ENCODE peak calls at places on chromosomes 11 and 22, in four cellular contexts. N is ovary, B is colonic mucosa, Z is lower leg skin. Q is an unnamed sample.

GRCh38 chr22:21972293-21972779 is 10.3 kb downstream of the TOP3B start:
- DNase-seq in N (no peak), B (peak), Z (no peak), Q (no peak)

GRCh38 chr11:58164389-58164788 is 24.5 kb upstream of the OR9Q2 start:
- DNase-seq in N (no peak), B (peak), Z (no peak), Q (no peak)

GRCh38 chr11:68962527-68963250 is 18.1 kb downstream of the MRGPRD start:
- DNase-seq in N (no peak), B (no peak), Z (peak), Q (no peak)

GRCh38 chr22:37300551-37301017 is 18.3 kb downstream of the CYTH4 start:
- DNase-seq in N (no peak), B (no peak), Z (no peak), Q (no peak)

GRCh38 chr11:45455536-45455935 is 169.4 kb upstream of the SYT13 start:
- DNase-seq in N (no peak), B (no peak), Z (no peak), Q (no peak)

GRCh38 chr11:109644158-109644557 is 222.2 kb downstream of the C11orf87 start:
- DNase-seq in N (no peak), B (no peak), Z (no peak), Q (no peak)

GRCh38 chr11:19551454-19551853 is 161.2 kb upstream of the NAV2 start:
- DNase-seq in N (no peak), B (no peak), Z (no peak), Q (no peak)

GRCh38 chr22:21762712-21763581 is 27.4 kb upstream of the YPEL1 start:
- DNase-seq in N (no peak), B (no peak), Z (no peak), Q (no peak)

GRCh38 chr11:124467376-124468061 is 22.0 kb upstream of the OR8B8 start:
- DNase-seq in N (no peak), B (no peak), Z (no peak), Q (no peak)

GRCh38 chr22:27110985-27111451 is 453.6 kb downstream of the MIAT start:
- DNase-seq in N (no peak), B (no peak), Z (no peak), Q (no peak)

GRCh38 chr11:12677131-12677530 is 2.9 kb downstream of the TEAD1 start:
- DNase-seq in N (peak), B (no peak), Z (no peak), Q (no peak)

GRCh38 chr11:8722156-8722555 is 39.6 kb downstream of the RPL27A start:
- DNase-seq in N (peak), B (peak), Z (no peak), Q (no peak)

GRCh38 chr11:76797341-76798201 is 14.4 kb downstream of the TSKU start:
- DNase-seq in N (no peak), B (peak), Z (peak), Q (no peak)

GRCh38 chr11:88709567-88709966 is 356.2 kb downstream of the GRM5 start:
- DNase-seq in N (no peak), B (peak), Z (no peak), Q (no peak)

GRCh38 chr11:7579226-7579825 is 65.5 kb downstream of the PPFIBP2 start:
- DNase-seq in N (no peak), B (no peak), Z (peak), Q (peak)

GRCh38 chr11:531826-532511 is 3.4 kb downstream of the HRAS start:
- DNase-seq in N (no peak), B (no peak), Z (peak), Q (no peak)

GRCh38 chr11:94655291-94655690 is 88.1 kb downstream of the PIWIL4 start:
- DNase-seq in N (no peak), B (no peak), Z (no peak), Q (no peak)

GRCh38 chr11:130909650-130910049 is 6.6 kb downstream of the SNX19 start:
- DNase-seq in N (no peak), B (no peak), Z (no peak), Q (no peak)

GRCh38 chr11:102135256-102135655 is 25.0 kb downstream of the YAP1 start:
- DNase-seq in N (no peak), B (no peak), Z (no peak), Q (no peak)

GRCh38 chr22:45462034-45462655 is 40.5 kb upstream of the FBLN1 start:
- DNase-seq in N (no peak), B (no peak), Z (no peak), Q (no peak)
- TF ChIP-seq CTCF in N (no peak), B (no peak), Z (no peak), Q (no peak)

GRCh38 chr22:34801221-34801620 is 264.7 kb upstream of the ISX start:
- DNase-seq in N (no peak), B (no peak), Z (no peak), Q (no peak)

GRCh38 chr22:34808618-34809017 is 257.3 kb upstream of the ISX start:
- DNase-seq in N (no peak), B (no peak), Z (no peak), Q (no peak)

GRCh38 chr22:34800265-34800664 is 265.7 kb upstream of the ISX start:
- DNase-seq in N (peak), B (no peak), Z (no peak), Q (no peak)

GRCh38 chr22:34798605-34799004 is 267.4 kb upstream of the ISX start:
- DNase-seq in N (no peak), B (no peak), Z (no peak), Q (no peak)

GRCh38 chr22:34804588-34804987 is 261.4 kb upstream of the ISX start:
- DNase-seq in N (no peak), B (no peak), Z (no peak), Q (no peak)
- TF ChIP-seq CTCF in N (no peak), B (no peak), Z (no peak), Q (no peak)

DNA sequence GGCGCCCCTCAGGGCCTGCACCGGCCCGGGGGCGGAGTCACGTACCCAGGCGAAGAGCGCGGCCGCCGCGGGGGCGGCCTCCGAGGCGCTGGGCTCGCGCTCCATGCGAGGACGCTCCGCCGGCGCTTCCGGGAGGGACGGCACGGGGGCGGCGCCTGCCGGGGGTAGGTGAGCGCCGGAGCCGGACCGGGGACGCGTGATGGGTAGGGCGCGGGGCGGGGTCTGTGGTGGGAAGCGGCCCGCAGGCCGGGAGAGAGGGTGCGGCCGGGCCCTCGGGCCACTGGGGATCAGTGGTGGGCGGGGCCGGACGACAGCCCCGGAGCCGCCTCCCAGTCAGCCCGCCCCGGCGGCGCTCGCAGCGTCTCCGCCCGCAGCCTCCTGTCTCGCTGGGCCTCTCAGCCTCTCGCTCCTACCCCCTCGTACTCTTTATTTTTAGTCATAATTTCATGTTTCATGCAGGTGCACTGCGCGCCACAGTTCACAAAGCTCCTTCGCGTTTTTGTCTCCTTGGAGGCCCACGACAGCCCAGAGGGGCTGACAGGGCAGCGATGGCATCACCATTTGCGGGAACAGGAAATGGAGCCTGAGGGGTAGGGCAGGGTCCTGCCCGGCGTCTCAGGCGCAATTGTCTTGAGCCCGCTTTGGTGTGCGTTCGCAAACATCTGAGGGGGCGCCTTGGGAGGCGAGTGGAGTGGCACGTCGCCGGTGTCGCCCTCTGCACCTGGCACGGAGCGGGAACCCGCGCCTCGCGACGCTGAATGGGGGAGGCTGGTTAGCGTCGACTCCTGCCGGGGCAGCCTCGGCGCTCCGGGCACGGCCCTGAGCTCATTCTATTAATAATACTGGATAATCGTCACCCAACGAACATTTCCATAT is at the start of gene SERGEF:
- DNase-seq in N (peak), B (peak), Z (peak), Q (peak)
- TF ChIP-seq CTCF in N (peak), B (no peak), Z (no peak), Q (no peak)

DNA sequence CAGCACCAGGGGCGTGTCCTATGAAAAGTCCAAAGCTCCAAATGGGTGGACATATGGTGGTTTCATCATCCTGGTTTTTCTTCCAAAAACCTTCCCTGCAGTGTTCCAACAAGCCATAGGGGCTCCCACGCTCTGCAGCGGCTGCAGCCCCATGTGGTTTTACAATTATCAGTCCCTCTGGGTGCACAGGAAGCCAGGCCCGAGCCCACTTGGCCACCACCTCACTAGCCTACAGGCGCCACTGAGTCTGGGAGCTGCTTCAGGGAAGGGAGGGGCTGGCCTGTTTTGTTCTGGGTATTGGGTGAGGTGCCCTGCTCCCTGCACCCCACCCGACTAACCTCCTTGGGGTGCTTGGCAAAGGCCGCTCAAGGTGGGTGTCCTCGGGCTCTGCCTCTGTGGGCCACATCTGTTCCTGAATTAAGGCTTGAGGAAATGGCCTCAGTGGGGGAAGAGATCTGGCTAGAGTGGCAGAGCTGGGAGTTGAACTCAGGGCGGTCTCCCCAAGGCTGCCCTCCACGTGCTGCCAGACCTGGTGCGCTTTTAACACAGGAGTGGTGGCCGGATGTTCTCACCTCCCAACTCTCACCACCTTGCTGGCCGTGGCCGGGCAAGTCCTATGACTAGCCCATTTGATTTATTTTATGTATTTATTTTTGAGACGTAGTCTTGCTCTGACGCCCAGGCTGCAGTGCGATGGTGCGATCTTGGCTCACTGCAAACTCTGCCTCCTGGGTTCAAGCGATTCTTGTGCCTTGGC is 5.3 kb upstream of the CDC42BPG start:
- DNase-seq in N (no peak), B (no peak), Z (no peak), Q (no peak)
- TF ChIP-seq CTCF in N (no peak), B (no peak), Z (no peak), Q (peak)

GRCh38 chr11:30853470-30853869 is 267.3 kb upstream of the MPPED2 start:
- DNase-seq in N (no peak), B (no peak), Z (no peak), Q (no peak)

GRCh38 chr11:30859709-30860108 is 273.6 kb upstream of the MPPED2 start:
- DNase-seq in N (no peak), B (no peak), Z (no peak), Q (no peak)

GRCh38 chr11:30852091-30852490 is 265.9 kb upstream of the MPPED2 start:
- DNase-seq in N (no peak), B (no peak), Z (no peak), Q (no peak)

GRCh38 chr11:30852645-30853044 is 266.5 kb upstream of the MPPED2 start:
- DNase-seq in N (no peak), B (no peak), Z (no peak), Q (no peak)

DNA sequence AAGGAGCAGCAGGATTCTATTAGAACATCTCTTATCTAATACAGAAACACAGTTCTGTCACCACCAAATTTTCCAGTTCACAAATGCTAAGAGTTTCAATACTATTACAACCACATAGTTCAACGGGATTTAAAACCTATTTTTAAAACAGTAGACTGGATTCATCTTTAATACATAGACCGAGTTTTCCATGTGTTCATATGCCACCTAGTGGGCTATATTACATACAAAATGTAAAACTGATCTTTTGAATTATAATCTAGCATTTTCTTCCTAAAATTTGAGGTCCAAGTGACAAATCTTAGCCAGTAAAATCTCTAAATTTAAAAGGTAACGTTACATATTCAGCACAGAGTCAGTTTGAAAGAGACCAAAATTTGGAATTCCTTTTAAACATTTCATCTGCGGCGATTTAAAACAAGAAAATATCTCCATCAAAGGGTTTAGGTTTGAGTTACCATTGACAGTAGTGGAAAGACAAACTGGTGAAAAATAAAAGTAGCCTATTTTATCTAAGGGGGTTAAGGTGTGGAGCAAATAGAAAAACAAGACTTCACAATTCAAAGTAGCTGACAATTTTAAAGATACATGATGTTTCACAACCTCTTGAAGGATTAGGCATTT is 269.3 kb upstream of the MPPED2 start:
- DNase-seq in N (no peak), B (no peak), Z (no peak), Q (no peak)
- TF ChIP-seq CTCF in N (no peak), B (peak), Z (no peak), Q (peak)

DNA sequence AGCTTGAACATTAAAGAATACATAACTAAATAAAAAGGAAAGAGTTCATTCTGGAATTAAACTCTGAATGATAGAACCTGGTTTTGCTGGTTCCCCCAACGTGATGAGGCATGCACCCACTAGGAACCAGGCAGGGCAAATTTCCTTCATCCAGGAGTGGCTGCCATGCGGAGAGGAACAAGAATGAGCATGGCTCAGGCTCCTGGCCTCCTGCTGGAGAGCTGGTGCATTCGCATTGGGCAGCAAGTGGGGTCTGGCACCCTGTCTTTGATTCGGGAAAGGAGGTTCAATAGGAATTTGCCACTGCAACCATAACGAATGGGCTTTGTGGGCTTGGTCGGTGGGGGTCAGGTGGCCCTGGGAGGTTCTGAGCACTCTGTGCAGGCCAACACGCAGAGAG is 169.8 kb upstream of the TENM4 start:
- DNase-seq in N (no peak), B (no peak), Z (no peak), Q (no peak)
- TF ChIP-seq CTCF in N (no peak), B (no peak), Z (no peak), Q (no peak)

GRCh38 chr11:127471662-127472061 is 471.1 kb upstream of the KIRREL3 start:
- DNase-seq in N (no peak), B (no peak), Z (no peak), Q (no peak)
- TF ChIP-seq CTCF in N (no peak), B (no peak), Z (no peak), Q (no peak)